ENCODE peak calls at places on chromosome 17, in five cellular contexts. C is HEK293T, W is H1, H is HepG2, T is NT2/D1. E is an unnamed sample.

GRCh38 chr17:35666967-35667552 is 64.4 kb upstream of the RASL10B start:
- DNase-seq in C (no peak), W (no peak), H (peak; percentile 3), T (no peak), E (no peak)

GRCh38 chr17:4506180-4506814 is 7.6 kb downstream of the SPNS2 start:
- DNase-seq in C (no peak), W (no peak), H (no peak), T (no peak), E (no peak)

GRCh38 chr17:53426505-53426904 is 396.2 kb upstream of the KIF2B start:
- DNase-seq in C (no peak), W (no peak), H (no peak), T (no peak), E (no peak)

GRCh38 chr17:7374353-7374752 is 6.5 kb upstream of the TNK1 start:
- DNase-seq in C (no peak), W (no peak), H (no peak), T (no peak), E (no peak)

GRCh38 chr17:10036511-10037061 is 131.5 kb upstream of the RCVRN start:
- DNase-seq in C (no peak), W (no peak), H (peak; percentile 52), T (no peak), E (no peak)

GRCh38 chr17:74148901-74149596 is 54.4 kb upstream of the RPL38 start:
- DNase-seq in C (no peak), W (no peak), H (no peak), T (no peak), E (no peak)

GRCh38 chr17:65547253-65547670 is 14.2 kb downstream of the AXIN2 start:
- DNase-seq in C (no peak), W (no peak), H (peak; percentile 75), T (no peak), E (no peak)

GRCh38 chr17:73541111-73541510 is 103.1 kb downstream of the SDK2 start:
- DNase-seq in C (no peak), W (no peak), H (no peak), T (no peak), E (no peak)

GRCh38 chr17:50207318-50207717 is 5.9 kb upstream of the COL1A1 start:
- DNase-seq in C (no peak), W (peak; percentile 47), H (no peak), T (no peak), E (no peak)

GRCh38 chr17:30905742-30906100 is 317 bp downstream of the TEFM start:
- DNase-seq in C (peak; percentile 17), W (no peak), H (no peak), T (no peak), E (no peak)

GRCh38 chr17:77681820-77682219 is 276.7 kb upstream of the TNRC6C start:
- DNase-seq in C (no peak), W (no peak), H (no peak), T (no peak), E (no peak)

GRCh38 chr17:31147507-31148202 is 52.9 kb downstream of the NF1 start:
- DNase-seq in C (no peak), W (no peak), H (no peak), T (no peak), E (no peak)

DNA sequence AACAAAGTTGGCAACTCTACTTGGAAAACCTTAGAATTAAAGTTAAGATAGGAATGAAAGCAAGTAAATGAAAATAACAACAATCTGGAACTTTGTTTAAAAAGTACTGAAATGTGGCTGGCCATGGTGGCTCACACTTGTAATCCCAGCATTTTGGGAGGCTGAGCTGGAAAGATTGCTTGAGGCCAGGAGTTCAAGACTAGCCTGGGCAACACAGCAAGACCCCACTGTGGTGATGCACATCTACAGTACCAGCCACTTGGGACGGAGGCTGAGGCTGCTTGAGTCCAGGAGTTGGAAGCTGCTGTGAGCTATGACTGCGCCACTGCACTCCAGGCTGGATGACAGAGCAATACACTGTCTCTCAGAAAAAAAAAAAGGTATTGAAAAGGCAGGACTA is 51.7 kb downstream of the SYNRG start:
- DNase-seq in C (no peak), W (no peak), H (no peak), T (no peak), E (no peak)
- TF ChIP-seq SUZ12 in C (no peak), W (no peak), H (no peak), T (no peak), E (no peak)

DNA sequence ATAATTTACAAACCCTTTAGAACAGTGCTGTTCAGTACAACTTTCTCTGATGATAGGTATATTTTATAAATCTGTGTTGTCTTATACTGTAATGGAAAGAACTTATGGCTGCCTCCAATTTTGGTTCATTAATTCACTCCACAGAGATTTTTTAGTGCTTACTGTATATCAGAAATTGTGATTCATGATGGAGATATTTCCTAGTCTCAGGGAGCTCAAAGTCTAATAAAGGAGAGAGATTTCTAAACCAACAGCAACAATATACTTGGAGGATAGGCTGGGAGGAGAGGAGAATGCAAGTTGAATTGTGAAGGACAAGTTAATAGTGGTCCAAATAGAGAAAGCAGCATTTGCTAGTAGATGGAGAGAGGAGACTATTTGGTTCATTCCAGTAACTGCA is 63.5 kb downstream of the TANC2 start:
- DNase-seq in C (no peak), W (no peak), H (no peak), T (no peak), E (no peak)
- TF ChIP-seq SUZ12 in C (no peak), W (no peak), H (no peak), T (no peak), E (no peak)

DNA sequence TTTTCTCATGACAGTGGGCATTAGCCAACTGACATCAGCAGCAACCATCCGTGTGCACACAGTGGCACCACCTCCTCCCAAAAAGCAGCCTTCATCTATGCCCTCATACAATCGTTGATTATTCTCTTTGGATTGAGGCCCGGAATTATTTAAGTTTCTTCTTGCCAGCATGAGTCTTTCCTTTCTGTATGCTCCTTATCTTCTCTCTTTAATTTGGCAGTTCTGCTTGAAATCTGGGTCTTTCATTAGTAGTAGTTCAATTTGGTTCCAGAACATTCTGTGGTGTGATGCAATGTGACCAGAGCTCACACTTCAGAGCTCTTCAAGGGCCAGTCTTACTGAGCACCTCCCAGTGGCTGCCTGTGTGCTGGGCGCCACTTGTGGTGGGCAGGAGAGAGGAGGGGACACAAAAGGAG is 52.2 kb upstream of the STH start:
- DNase-seq in C (no peak), W (no peak), H (no peak), T (no peak), E (no peak)
- TF ChIP-seq SUZ12 in C (no peak), W (no peak), H (no peak), T (no peak), E (no peak)

DNA sequence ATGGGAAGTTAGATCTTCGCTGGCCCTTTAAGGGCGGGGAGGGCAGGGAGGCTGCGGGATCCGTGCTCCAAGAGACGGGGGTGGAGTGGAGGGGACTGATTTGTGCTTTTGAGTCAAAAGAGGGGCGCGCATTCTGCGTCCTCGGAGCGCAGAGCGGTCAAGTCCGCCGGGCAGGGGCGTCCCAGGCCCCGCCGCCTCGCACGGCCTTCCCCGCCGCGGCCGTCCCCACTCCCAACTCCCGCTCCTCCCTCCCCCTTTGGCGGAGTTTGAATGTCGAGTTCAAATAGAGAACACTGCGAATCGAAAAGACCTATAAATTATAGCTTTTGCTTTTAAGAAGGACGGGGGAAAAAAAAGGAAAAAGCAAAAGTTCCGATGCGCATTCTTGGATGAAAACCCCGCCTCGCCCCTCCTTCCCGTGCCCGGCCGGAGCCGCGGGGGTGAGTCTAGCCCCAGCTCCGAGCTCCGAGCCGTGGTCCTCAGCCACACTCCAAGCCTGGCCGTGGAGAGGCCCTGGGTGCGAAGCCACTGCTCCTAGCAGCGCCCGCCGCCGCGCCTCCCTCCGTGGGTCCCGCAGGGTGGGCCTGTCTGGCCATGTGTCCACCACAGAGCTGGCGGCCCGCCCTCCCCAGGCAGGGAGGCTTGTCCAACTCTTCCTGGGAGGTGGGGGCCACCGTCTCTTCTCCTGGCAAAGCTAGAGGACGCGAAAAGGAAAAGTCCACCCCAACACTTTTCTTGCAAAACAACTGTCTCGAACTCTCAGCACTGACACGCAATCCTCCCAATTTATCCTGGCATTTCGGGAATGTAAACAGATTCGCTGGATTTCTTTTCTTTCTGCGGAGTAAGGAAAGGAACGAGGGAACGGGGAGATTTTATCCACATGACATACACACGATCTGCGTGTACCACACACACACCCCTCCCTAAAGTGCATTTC is 3.6 kb downstream of the CBX8 start:
- DNase-seq in C (peak; percentile 26), W (peak; percentile 66), H (no peak), T (no peak), E (no peak)
- TF ChIP-seq SUZ12 in C (no peak), W (peak; percentile 95), H (no peak), T (peak; percentile 48), E (no peak)

GRCh38 chr17:58351182-58351581 is 819 bp downstream of the SUPT4H1 start:
- DNase-seq in C (no peak), W (no peak), H (no peak), T (no peak), E (no peak)

GRCh38 chr17:58351710-58352017 is 337 bp downstream of the SUPT4H1 start:
- DNase-seq in C (peak; percentile 35), W (no peak), H (no peak), T (no peak), E (no peak)

GRCh38 chr17:58354541-58355216 is 2.7 kb upstream of the SUPT4H1 start:
- DNase-seq in C (no peak), W (no peak), H (no peak), T (no peak), E (no peak)

GRCh38 chr17:58352018-58352842 is at the start of gene SUPT4H1:
- DNase-seq in C (peak; percentile 97), W (peak; percentile 88), H (peak; percentile 94), T (peak; percentile 81), E (peak; percentile 73)

GRCh38 chr17:58352843-58353719 is 1.1 kb upstream of the SUPT4H1 start:
- DNase-seq in C (peak; percentile 56), W (peak; percentile 56), H (no peak), T (no peak), E (no peak)
- TF ChIP-seq SUZ12 in C (no peak), W (no peak), H (no peak), T (no peak), E (no peak)

GRCh38 chr17:58100506-58100905 is 17.3 kb downstream of the DYNLL2 start:
- DNase-seq in C (no peak), W (no peak), H (no peak), T (no peak), E (no peak)
- TF ChIP-seq SUZ12 in C (no peak), W (no peak), H (no peak), T (no peak), E (no peak)

GRCh38 chr17:61632826-61633225 is 41.8 kb upstream of the NACA2 start:
- DNase-seq in C (no peak), W (no peak), H (no peak), T (no peak), E (no peak)
- TF ChIP-seq SUZ12 in C (no peak), W (no peak), H (no peak), T (no peak), E (no peak)

GRCh38 chr17:40284085-40284713 is 3.5 kb upstream of the CDC6 start:
- DNase-seq in C (no peak), W (no peak), H (no peak), T (no peak), E (no peak)
- TF ChIP-seq SUZ12 in C (no peak), W (no peak), H (no peak), T (no peak), E (no peak)

E was measured in GM12878.